ENCODE peak calls at places on chromosomes 5 and 9, in eight cellular contexts. F is GM10248, C is pancreas, P is glutamatergic neuron, E is IMR-90, K is GM20000, M is AG04450, U is AG04449. L is an unnamed sample.

GRCh38 chr9:87267251-87267679 is 230.4 kb upstream of the DAPK1 start:
- DNase-seq in K (no peak), F (no peak), M (no peak), U (no peak), C (no peak), E (no peak), P (no peak), L (peak; percentile 44)

GRCh38 chr9:112422417-112423148 is 42.7 kb downstream of the HSDL2 start:
- DNase-seq in F (no peak), P (no peak), C (no peak), E (no peak), K (no peak), U (no peak), M (no peak), L (no peak)

GRCh38 chr5:103327451-103327850 is 68.9 kb downstream of the MACIR start:
- DNase-seq in E (no peak), K (no peak), M (no peak), P (no peak), F (no peak), C (no peak), U (no peak), L (no peak)

GRCh38 chr5:61450880-61451279 is 118.8 kb downstream of the ZSWIM6 start:
- DNase-seq in U (peak; percentile 38), C (no peak), M (no peak), K (no peak), F (no peak), P (no peak), E (peak; percentile 51), L (peak; percentile 68)

GRCh38 chr9:75956161-75956560 is 65.7 kb downstream of the PCSK5 start:
- DNase-seq in P (no peak), U (no peak), K (no peak), M (no peak), E (no peak), C (no peak), F (no peak), L (no peak)

GRCh38 chr5:164303646-164304225 is 798.3 kb downstream of the MAT2B start:
- DNase-seq in U (no peak), K (no peak), P (no peak), F (no peak), C (no peak), E (no peak), M (no peak), L (no peak)

GRCh38 chr5:73921746-73922145 is 295.8 kb downstream of the ARHGEF28 start:
- DNase-seq in U (no peak), M (no peak), C (no peak), E (no peak), F (no peak), K (no peak), P (no peak), L (no peak)

GRCh38 chr5:34534237-34535108 is 121.7 kb upstream of the RAI14 start:
- DNase-seq in F (no peak), E (peak; percentile 97), C (no peak), K (peak; percentile 37), P (no peak), M (peak; percentile 87), U (peak; percentile 94), L (peak; percentile 81)

GRCh38 chr5:15835514-15835913 is 335.5 kb downstream of the FBXL7 start:
- DNase-seq in F (no peak), M (no peak), U (no peak), K (no peak), C (no peak), P (no peak), E (peak; percentile 38), L (no peak)

GRCh38 chr5:58185397-58186195 is 274.3 kb downstream of the PLK2 start:
- DNase-seq in U (peak; percentile 12), M (no peak), C (no peak), F (no peak), K (no peak), E (peak; percentile 28), P (no peak), L (no peak)

GRCh38 chr5:143002459-143003327 is 232.5 kb downstream of the ARHGAP26 start:
- DNase-seq in F (peak; percentile 64), P (no peak), E (peak; percentile 86), K (peak; percentile 74), C (no peak), M (no peak), U (peak; percentile 41), L (peak; percentile 86)

GRCh38 chr5:155406815-155407214 is 393.3 kb downstream of the KIF4B start:
- DNase-seq in C (no peak), P (no peak), F (no peak), K (no peak), U (no peak), M (no peak), E (no peak), L (no peak)

GRCh38 chr5:10145922-10146321 is 103.8 kb downstream of the ATPSCKMT start:
- DNase-seq in M (peak; percentile 10), U (peak; percentile 9), F (no peak), E (peak; percentile 66), K (no peak), P (no peak), C (no peak), L (peak; percentile 34)

GRCh38 chr9:34646211-34647083 is at the start of gene GALT:
- DNase-seq in E (peak; percentile 77), M (peak; percentile 45), C (peak; percentile 97), P (peak; percentile 96), K (peak; percentile 97), U (peak; percentile 42), F (peak; percentile 97), L (peak; percentile 45)

GRCh38 chr9:15606667-15607472 is 54.0 kb downstream of the CCDC171 start:
- DNase-seq in C (no peak), K (peak; percentile 45), U (no peak), P (no peak), E (peak; percentile 35), M (peak; percentile 3), F (peak; percentile 44), L (no peak)

GRCh38 chr5:173293817-173294672 is 34.2 kb downstream of the STC2 start:
- DNase-seq in K (peak; percentile 81), F (peak; percentile 81), U (peak; percentile 19), P (peak; percentile 87), E (peak; percentile 80), C (peak; percentile 73), M (peak; percentile 55), L (no peak)
- TF ChIP-seq CTCF in K (peak; percentile 89), F (peak; percentile 90), U (peak; percentile 80), P (peak; percentile 93), E (peak; percentile 96), C (peak; percentile 74), M (peak; percentile 88), L (peak; percentile 87)

GRCh38 chr9:122463828-122464632 is 13.7 kb downstream of the OR1J1 start:
- DNase-seq in K (peak; percentile 15), C (no peak), F (no peak), E (no peak), P (peak; percentile 31), M (no peak), U (no peak), L (no peak)
- TF ChIP-seq CTCF in K (peak; percentile 20), C (no peak), F (peak; percentile 49), E (no peak), P (no peak), M (peak; percentile 19), U (no peak), L (peak; percentile 11)

GRCh38 chr5:160800375-160800774 is 51.6 kb downstream of the ATP10B start:
- DNase-seq in F (no peak), C (no peak), K (no peak), U (no peak), E (no peak), P (no peak), M (no peak), L (no peak)

GRCh38 chr5:160797020-160797419 is 55.0 kb downstream of the ATP10B start:
- DNase-seq in E (no peak), P (no peak), M (no peak), C (no peak), K (no peak), F (no peak), U (no peak), L (no peak)

GRCh38 chr5:160805376-160805775 is 46.6 kb downstream of the ATP10B start:
- DNase-seq in F (no peak), P (no peak), C (no peak), K (no peak), M (no peak), U (no peak), E (no peak), L (no peak)

GRCh38 chr5:160799160-160799559 is 52.9 kb downstream of the ATP10B start:
- DNase-seq in F (peak; percentile 18), M (no peak), U (no peak), K (peak; percentile 10), C (no peak), P (no peak), E (no peak), L (no peak)

DNA sequence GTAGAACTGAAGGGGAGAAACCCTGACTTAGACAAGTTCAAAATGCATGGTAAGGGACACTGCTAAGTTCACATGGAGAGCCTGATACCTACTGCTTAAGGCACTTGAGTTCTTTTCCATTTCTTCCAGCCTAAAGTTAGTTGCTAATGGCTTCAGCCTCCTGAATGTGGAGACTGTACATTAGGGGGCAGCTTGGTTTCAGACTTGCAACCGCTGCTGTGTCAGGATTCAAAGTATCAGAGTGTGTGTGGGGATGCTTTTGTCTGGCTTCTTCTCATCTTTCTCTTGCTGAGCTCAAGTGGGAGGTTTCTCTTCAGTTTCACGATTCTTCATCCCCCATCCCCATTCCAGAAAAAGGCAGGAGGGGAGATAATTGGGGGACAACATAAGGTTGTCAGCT is 49.4 kb downstream of the ATP10B start:
- DNase-seq in K (no peak), P (no peak), E (no peak), C (no peak), U (no peak), F (no peak), M (no peak), L (no peak)
- TF ChIP-seq CTCF in K (no peak), P (no peak), E (no peak), C (peak; percentile 13), U (no peak), F (peak; percentile 42), M (no peak), L (no peak)

DNA sequence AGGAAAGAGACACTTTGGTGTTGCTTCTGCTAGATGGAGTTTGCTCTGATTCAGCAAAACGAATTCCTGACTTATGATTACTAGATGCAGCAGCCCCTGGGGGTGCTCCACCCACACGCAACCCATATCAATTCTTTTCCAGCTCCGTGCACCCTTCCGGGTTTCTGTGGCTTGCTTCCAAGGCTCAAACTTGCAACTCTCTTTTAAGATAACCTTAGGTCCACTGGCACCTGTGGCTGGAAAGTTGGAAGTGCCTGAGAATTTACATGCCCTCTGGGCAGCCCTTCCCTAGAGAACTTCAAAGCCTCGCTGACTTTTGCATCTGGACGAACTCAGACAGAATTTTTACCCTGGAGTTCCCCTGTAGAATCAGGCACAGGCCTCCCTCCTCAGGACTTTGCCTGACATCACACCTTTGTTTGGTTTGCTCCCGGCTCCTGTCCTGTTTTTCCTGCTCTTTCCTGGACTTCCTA is 224.9 kb downstream of the SNX18 start:
- DNase-seq in C (no peak), P (no peak), F (no peak), K (no peak), E (peak; percentile 80), M (no peak), U (no peak), L (no peak)
- TF ChIP-seq CTCF in C (no peak), P (no peak), F (peak; percentile 2), K (no peak), E (peak; percentile 42), M (peak; percentile 34), U (peak; percentile 9), L (peak; percentile 14)

L was measured in AG09319.